ENCODE peak calls at places on chromosomes 3 and 15, in nine cellular contexts. H, M, J, U, E, P, F, O and I are unnamed samples.
A peak's percentile ranks its signal among the peaks of the same experiment; 100 is the strongest.

GRCh38 chr15:59339252-59339672 is 33.4 kb downstream of the MYO1E start:
- DNase-seq in E (no peak), M (peak; percentile 78), U (no peak), P (peak; percentile 49), J (no peak), O (no peak), H (no peak), F (peak; percentile 11), I (no peak)

GRCh38 chr3:138186803-138187295 is 252 bp upstream of the ARMC8 start:
- DNase-seq in F (peak; percentile 90), U (no peak), H (peak; percentile 96), P (no peak), M (peak; percentile 94), E (peak; percentile 79), J (peak; percentile 89), O (peak; percentile 90), I (peak; percentile 90)

GRCh38 chr3:157606392-157607197 is 103.4 kb upstream of the VEPH1 start:
- DNase-seq in J (peak; percentile 25), E (peak; percentile 5), O (peak; percentile 51), M (peak; percentile 85), F (peak; percentile 82), P (peak; percentile 68), U (peak; percentile 45), H (peak; percentile 92), I (peak; percentile 80)

GRCh38 chr3:15492847-15493360 is 28.6 kb downstream of the COLQ start:
- DNase-seq in J (no peak), P (no peak), M (no peak), F (no peak), O (no peak), E (no peak), H (no peak), U (no peak), I (no peak)

GRCh38 chr15:36982441-36982840 is 117.9 kb downstream of the MEIS2 start:
- DNase-seq in J (no peak), E (no peak), U (no peak), F (no peak), H (no peak), M (peak; percentile 18), P (peak; percentile 40), O (no peak), I (no peak)

GRCh38 chr3:150602426-150603089 is 563 bp upstream of the SELENOT start:
- DNase-seq in H (no peak), F (no peak), E (no peak), P (no peak), M (peak; percentile 4), O (no peak), J (no peak), U (no peak), I (no peak)

GRCh38 chr3:56055616-56056350 is 412.5 kb downstream of the ERC2 start:
- DNase-seq in E (no peak), O (no peak), U (peak; percentile 50), M (no peak), F (no peak), J (no peak), H (no peak), P (no peak), I (no peak)

GRCh38 chr15:49758456-49758855 is 137.6 kb downstream of the DTWD1 start:
- DNase-seq in M (no peak), O (no peak), F (no peak), U (no peak), J (no peak), E (no peak), H (no peak), P (no peak), I (no peak)

GRCh38 chr3:46893763-46894162 is 16.2 kb downstream of the PTH1R start:
- DNase-seq in O (no peak), H (no peak), M (no peak), U (no peak), E (no peak), F (no peak), J (no peak), P (no peak), I (no peak)

GRCh38 chr15:67794832-67795574 is 30.3 kb upstream of the SKOR1 start:
- DNase-seq in H (no peak), P (no peak), E (no peak), J (no peak), U (no peak), F (no peak), O (no peak), M (no peak), I (no peak)

GRCh38 chr15:24054547-24055245 is 367.6 kb upstream of the NDN start:
- DNase-seq in U (no peak), J (no peak), F (peak; percentile 17), O (no peak), M (no peak), H (no peak), E (no peak), P (no peak), I (no peak)

GRCh38 chr3:131501949-131502348 is 822 bp downstream of the MRPL3 start:
- DNase-seq in E (no peak), F (no peak), H (no peak), U (peak; percentile 37), P (no peak), O (no peak), J (no peak), M (no peak), I (no peak)

GRCh38 chr3:127914584-127914983 is 448 bp upstream of the KBTBD12 start:
- DNase-seq in J (no peak), E (no peak), O (no peak), H (no peak), U (no peak), F (no peak), M (peak; percentile 9), P (no peak), I (no peak)

GRCh38 chr15:63227689-63228088 is 38.3 kb downstream of the RAB8B start:
- DNase-seq in H (no peak), P (no peak), U (no peak), J (no peak), E (no peak), M (no peak), F (no peak), O (no peak), I (no peak)

GRCh38 chr3:179227349-179227748 is 23.6 kb downstream of the KCNMB3 start:
- DNase-seq in J (no peak), H (no peak), O (no peak), U (peak; percentile 43), F (no peak), P (no peak), M (peak; percentile 60), E (no peak), I (no peak)

GRCh38 chr3:90016492-90017065 is 909.2 kb downstream of the EPHA3 start:
- DNase-seq in F (no peak), H (no peak), O (no peak), P (no peak), U (peak; percentile 67), E (no peak), M (no peak), J (no peak), I (no peak)

GRCh38 chr15:75640483-75641175 is 605 bp upstream of the IMP3 start:
- DNase-seq in H (no peak), E (no peak), M (peak; percentile 69), J (peak; percentile 67), U (peak; percentile 58), F (peak; percentile 37), P (peak; percentile 70), O (no peak), I (peak; percentile 61)

GRCh38 chr15:99169769-99170311 is 65.0 kb downstream of the SYNM start:
- DNase-seq in O (peak; percentile 56), H (peak; percentile 93), J (no peak), U (no peak), M (peak; percentile 76), E (no peak), P (peak; percentile 85), F (no peak), I (no peak)

GRCh38 chr15:90071220-90071807 is 31.0 kb downstream of the IDH2 start:
- DNase-seq in E (peak; percentile 54), O (peak; percentile 77), F (peak; percentile 66), M (peak; percentile 90), P (peak; percentile 89), U (peak; percentile 54), J (peak; percentile 79), H (no peak), I (peak; percentile 85)

GRCh38 chr3:149375164-149375823 is 2.2 kb downstream of the TM4SF1 start:
- DNase-seq in F (no peak), H (no peak), J (no peak), U (no peak), P (peak; percentile 18), O (no peak), M (no peak), E (no peak), I (no peak)
- H3K4me3 ChIP-seq in F (peak overlapping the region; percentile 74), H (peak overlapping the region; percentile 41), J (no peak overlapping the region), U (peak overlapping the region; percentile 92), P (peak overlapping the region; percentile 74), O (no peak overlapping the region), M (no peak overlapping the region), E (no peak overlapping the region), I (no peak overlapping the region)

GRCh38 chr3:143358793-143359491 is 239.4 kb downstream of the CHST2 start:
- DNase-seq in M (no peak), F (no peak), H (no peak), E (no peak), U (no peak), P (no peak), O (no peak), J (no peak), I (peak; percentile 53)

GRCh38 chr3:143361589-143361988 is 242.0 kb downstream of the CHST2 start:
- DNase-seq in E (no peak), O (no peak), P (no peak), U (no peak), H (no peak), J (no peak), F (no peak), M (no peak), I (no peak)

GRCh38 chr3:143363276-143363675 is 243.7 kb downstream of the CHST2 start:
- DNase-seq in E (no peak), M (no peak), J (no peak), P (peak; percentile 25), O (no peak), U (no peak), F (no peak), H (no peak), I (no peak)

GRCh38 chr3:143360244-143360643 is 240.7 kb downstream of the CHST2 start:
- DNase-seq in M (peak; percentile 24), J (no peak), P (peak; percentile 66), E (no peak), F (no peak), H (no peak), U (no peak), O (no peak), I (no peak)

GRCh38 chr3:143362115-143362992 is 242.8 kb downstream of the CHST2 start:
- DNase-seq in J (no peak), F (no peak), O (no peak), E (no peak), H (no peak), M (no peak), P (no peak), U (no peak), I (no peak)
- H3K36me3 ChIP-seq in J (no peaks in the 10 kb centered on the region), F (no peaks in the 10 kb centered on the region), O (no peaks in the 10 kb centered on the region), E (no peaks in the 10 kb centered on the region), H (no peaks in the 10 kb centered on the region), M (no peaks in the 10 kb centered on the region), P (no peaks in the 10 kb centered on the region), U (no peaks in the 10 kb centered on the region), I (no peaks in the 10 kb centered on the region)

GRCh38 chr3:114418724-114419543 is 125.1 kb downstream of the TIGIT start:
- DNase-seq in U (peak; percentile 55), E (no peak), O (no peak), M (peak; percentile 88), H (no peak), P (peak; percentile 98), J (peak; percentile 62), F (no peak), I (no peak)
- H3K4me3 ChIP-seq in U (no peak overlapping the region), E (no peak overlapping the region), O (no peak overlapping the region), M (peak overlapping the region; percentile 34), H (peak overlapping the region; percentile 27), P (peak overlapping the region; percentile 18), J (no peak overlapping the region), F (no peak overlapping the region), I (no peak overlapping the region)

GRCh38 chr3:122132949-122133540 is 50.4 kb upstream of the CASR start:
- DNase-seq in M (no peak), O (no peak), P (no peak), U (peak; percentile 46), H (no peak), F (no peak), E (no peak), J (no peak), I (no peak)
- H3K36me3 ChIP-seq in M (no peaks in the 10 kb centered on the region), O (no peaks in the 10 kb centered on the region), P (no peaks in the 10 kb centered on the region), U (no peaks in the 10 kb centered on the region), H (no peaks in the 10 kb centered on the region), F (no peaks in the 10 kb centered on the region), E (no peaks in the 10 kb centered on the region), J (no peaks in the 10 kb centered on the region), I (no peaks in the 10 kb centered on the region)